ENCODE peak calls at places on chromosomes 4 and X, in five cellular contexts. One of them, this sample, is unnamed.

GRCh38 chr4:176906693-176907092 is 114.0 kb upstream of the VEGFC start:
- DNase-seq in psoas muscle: no peak
- DNase-seq in CD8-positive, alpha-beta memory T cell: no peak
- DNase-seq in cardiac muscle cell: no peak
- DNase-seq in heart right ventricle: no peak
- DNase-seq in this sample: no peak

GRCh38 chr4:107283587-107284559 is 247.8 kb upstream of the DKK2 start:
- DNase-seq in heart right ventricle: no peak
- DNase-seq in psoas muscle: no peak
- DNase-seq in CD8-positive, alpha-beta memory T cell: no peak
- DNase-seq in cardiac muscle cell: peak
- DNase-seq in this sample: no peak

GRCh38 chr4:17164656-17165055 is 266.2 kb upstream of the LDB2 start:
- DNase-seq in heart right ventricle: no peak
- DNase-seq in CD8-positive, alpha-beta memory T cell: no peak
- DNase-seq in psoas muscle: no peak
- DNase-seq in cardiac muscle cell: peak
- DNase-seq in this sample: no peak

GRCh38 chr4:14262221-14262620 is 634.7 kb upstream of the BOD1L1 start:
- DNase-seq in heart right ventricle: no peak
- DNase-seq in psoas muscle: no peak
- DNase-seq in cardiac muscle cell: no peak
- DNase-seq in CD8-positive, alpha-beta memory T cell: no peak
- DNase-seq in this sample: no peak

GRCh38 chrX:103828529-103828928 is 3.5 kb downstream of the RAB9B start:
- DNase-seq in CD8-positive, alpha-beta memory T cell: no peak
- DNase-seq in cardiac muscle cell: peak
- DNase-seq in psoas muscle: no peak
- DNase-seq in heart right ventricle: peak
- DNase-seq in this sample: no peak

GRCh38 chr4:5780831-5781480 is 70.0 kb downstream of the EVC start:
- DNase-seq in heart right ventricle: no peak
- DNase-seq in psoas muscle: no peak
- DNase-seq in CD8-positive, alpha-beta memory T cell: no peak
- DNase-seq in cardiac muscle cell: peak
- DNase-seq in this sample: no peak

GRCh38 chrX:111634823-111635410 is 46.1 kb upstream of the ALG13 start:
- DNase-seq in heart right ventricle: no peak
- DNase-seq in CD8-positive, alpha-beta memory T cell: no peak
- DNase-seq in cardiac muscle cell: no peak
- DNase-seq in psoas muscle: no peak
- DNase-seq in this sample: no peak

GRCh38 chr4:71189471-71189870 is 149.3 kb upstream of the SLC4A4 start:
- DNase-seq in cardiac muscle cell: peak
- DNase-seq in CD8-positive, alpha-beta memory T cell: no peak
- DNase-seq in psoas muscle: no peak
- DNase-seq in heart right ventricle: no peak
- DNase-seq in this sample: no peak

GRCh38 chrX:111507931-111508330 is 3.5 kb upstream of the SERTM2 start:
- DNase-seq in CD8-positive, alpha-beta memory T cell: no peak
- DNase-seq in psoas muscle: no peak
- DNase-seq in cardiac muscle cell: no peak
- DNase-seq in heart right ventricle: no peak
- DNase-seq in this sample: no peak

GRCh38 chr4:6143603-6144181 is 56.7 kb downstream of the JAKMIP1 start:
- DNase-seq in CD8-positive, alpha-beta memory T cell: no peak
- DNase-seq in heart right ventricle: no peak
- DNase-seq in cardiac muscle cell: no peak
- DNase-seq in psoas muscle: no peak
- DNase-seq in this sample: no peak

GRCh38 chrX:23811135-23811781 is 28.3 kb downstream of the SAT1 start:
- DNase-seq in psoas muscle: no peak
- DNase-seq in CD8-positive, alpha-beta memory T cell: no peak
- DNase-seq in cardiac muscle cell: no peak
- DNase-seq in heart right ventricle: peak
- DNase-seq in this sample: no peak

GRCh38 chrX:129403974-129404669 is 119.2 kb downstream of the SMARCA1 start:
- DNase-seq in heart right ventricle: no peak
- DNase-seq in psoas muscle: no peak
- DNase-seq in cardiac muscle cell: no peak
- DNase-seq in CD8-positive, alpha-beta memory T cell: no peak
- DNase-seq in this sample: no peak

GRCh38 chr4:168769416-168769815 is 240.6 kb downstream of the CBR4 start:
- DNase-seq in CD8-positive, alpha-beta memory T cell: no peak
- DNase-seq in psoas muscle: no peak
- DNase-seq in heart right ventricle: no peak
- DNase-seq in cardiac muscle cell: peak
- DNase-seq in this sample: no peak

GRCh38 chr4:98728871-98729270 is 70.5 kb upstream of the TSPAN5 start:
- DNase-seq in heart right ventricle: no peak
- DNase-seq in CD8-positive, alpha-beta memory T cell: no peak
- DNase-seq in cardiac muscle cell: no peak
- DNase-seq in psoas muscle: no peak
- DNase-seq in this sample: no peak

GRCh38 chrX:111124418-111124817 is 28.4 kb downstream of the PAK3 start:
- DNase-seq in psoas muscle: no peak
- DNase-seq in cardiac muscle cell: no peak
- DNase-seq in CD8-positive, alpha-beta memory T cell: no peak
- DNase-seq in heart right ventricle: no peak
- DNase-seq in this sample: no peak

GRCh38 chrX:66064261-66064660 is 24.4 kb upstream of the VSIG4 start:
- DNase-seq in CD8-positive, alpha-beta memory T cell: no peak
- DNase-seq in psoas muscle: no peak
- DNase-seq in heart right ventricle: no peak
- DNase-seq in cardiac muscle cell: no peak
- DNase-seq in this sample: no peak

GRCh38 chr4:77586953-77587383 is 18.7 kb upstream of the CXCL13 start:
- DNase-seq in CD8-positive, alpha-beta memory T cell: peak
- DNase-seq in psoas muscle: no peak
- DNase-seq in heart right ventricle: no peak
- DNase-seq in cardiac muscle cell: peak
- DNase-seq in this sample: no peak

GRCh38 chrX:11893933-11894710 is 136.1 kb downstream of the MSL3 start:
- DNase-seq in CD8-positive, alpha-beta memory T cell: no peak
- DNase-seq in psoas muscle: no peak
- DNase-seq in cardiac muscle cell: no peak
- DNase-seq in heart right ventricle: no peak
- DNase-seq in this sample: no peak

GRCh38 chr4:80069837-80070788 is 2.9 kb downstream of the ANTXR2 start:
- DNase-seq in CD8-positive, alpha-beta memory T cell: no peak
- DNase-seq in heart right ventricle: no peak
- DNase-seq in cardiac muscle cell: peak
- DNase-seq in psoas muscle: no peak
- DNase-seq in this sample: no peak

GRCh38 chrX:10011991-10012390 is 44.8 kb downstream of the CLDN34 start:
- DNase-seq in cardiac muscle cell: no peak
- DNase-seq in CD8-positive, alpha-beta memory T cell: no peak
- DNase-seq in heart right ventricle: no peak
- DNase-seq in psoas muscle: no peak
- DNase-seq in this sample: peak

GRCh38 chrX:9188117-9188516 is 154.2 kb upstream of the FAM9B start:
- DNase-seq in psoas muscle: no peak
- DNase-seq in cardiac muscle cell: no peak
- DNase-seq in CD8-positive, alpha-beta memory T cell: no peak
- DNase-seq in heart right ventricle: no peak
- DNase-seq in this sample: no peak

GRCh38 chrX:118116308-118117068 is at the start of gene KLHL13:
- DNase-seq in cardiac muscle cell: peak
- DNase-seq in heart right ventricle: peak
- DNase-seq in CD8-positive, alpha-beta memory T cell: no peak
- DNase-seq in psoas muscle: peak
- DNase-seq in this sample: no peak

GRCh38 chrX:35150642-35151239 is 208.1 kb downstream of the FAM47B start:
- DNase-seq in CD8-positive, alpha-beta memory T cell: no peak
- DNase-seq in psoas muscle: no peak
- DNase-seq in heart right ventricle: no peak
- DNase-seq in cardiac muscle cell: no peak
- DNase-seq in this sample: no peak

GRCh38 chr4:119048446-119048845 is 87.2 kb upstream of the MYOZ2 start:
- DNase-seq in cardiac muscle cell: no peak
- DNase-seq in psoas muscle: no peak
- DNase-seq in CD8-positive, alpha-beta memory T cell: no peak
- DNase-seq in heart right ventricle: no peak
- DNase-seq in this sample: no peak

GRCh38 chrX:120302434-120302833 is 8.8 kb downstream of the TMEM255A start:
- DNase-seq in CD8-positive, alpha-beta memory T cell: peak
- DNase-seq in heart right ventricle: no peak
- DNase-seq in psoas muscle: no peak
- DNase-seq in cardiac muscle cell: no peak
- DNase-seq in this sample: no peak

GRCh38 chrX:130772313-130773140 is 130.5 kb downstream of the ENOX2 start:
- DNase-seq in heart right ventricle: no peak
- DNase-seq in cardiac muscle cell: peak
- DNase-seq in CD8-positive, alpha-beta memory T cell: no peak
- DNase-seq in psoas muscle: no peak
- DNase-seq in this sample: no peak

GRCh38 chr4:2333916-2334644 is 72.2 kb upstream of the MXD4 start:
- DNase-seq in CD8-positive, alpha-beta memory T cell: no peak
- DNase-seq in psoas muscle: no peak
- DNase-seq in heart right ventricle: no peak
- DNase-seq in cardiac muscle cell: no peak
- DNase-seq in this sample: no peak

GRCh38 chrX:20420058-20420457 is 153.3 kb upstream of the RPS6KA3 start:
- DNase-seq in psoas muscle: no peak
- DNase-seq in cardiac muscle cell: no peak
- DNase-seq in heart right ventricle: no peak
- DNase-seq in CD8-positive, alpha-beta memory T cell: no peak
- DNase-seq in this sample: no peak

GRCh38 chr4:53321151-53321987 is 44.5 kb downstream of the SCFD2 start:
- DNase-seq in cardiac muscle cell: peak
- DNase-seq in CD8-positive, alpha-beta memory T cell: no peak
- DNase-seq in psoas muscle: no peak
- DNase-seq in heart right ventricle: no peak
- DNase-seq in this sample: no peak

GRCh38 chr4:158253350-158253980 is 43.2 kb downstream of the TMEM144 start:
- DNase-seq in cardiac muscle cell: peak
- DNase-seq in heart right ventricle: peak
- DNase-seq in CD8-positive, alpha-beta memory T cell: no peak
- DNase-seq in psoas muscle: no peak
- DNase-seq in this sample: no peak

GRCh38 chr4:43251760-43252317 is 359.3 kb downstream of the GRXCR1 start:
- DNase-seq in CD8-positive, alpha-beta memory T cell: no peak
- DNase-seq in psoas muscle: no peak
- DNase-seq in heart right ventricle: no peak
- DNase-seq in cardiac muscle cell: no peak
- DNase-seq in this sample: no peak

GRCh38 chr4:39616651-39617050 is 22.0 kb downstream of the SMIM14 start:
- DNase-seq in psoas muscle: no peak
- DNase-seq in cardiac muscle cell: peak
- DNase-seq in CD8-positive, alpha-beta memory T cell: no peak
- DNase-seq in heart right ventricle: no peak
- DNase-seq in this sample: no peak

GRCh38 chrX:989959-990510 is 222.4 kb downstream of the CRLF2 start:
- DNase-seq in cardiac muscle cell: peak
- DNase-seq in psoas muscle: peak
- DNase-seq in heart right ventricle: peak
- DNase-seq in CD8-positive, alpha-beta memory T cell: peak
- DNase-seq in this sample: peak
- H3K4me3 ChIP-seq in cardiac muscle cell: no peak
- H3K4me3 ChIP-seq in psoas muscle: peak
- H3K4me3 ChIP-seq in heart right ventricle: peak
- H3K4me3 ChIP-seq in CD8-positive, alpha-beta memory T cell: no peak
- H3K4me3 ChIP-seq in this sample: peak

GRCh38 chr4:41215155-41215554 is 813 bp upstream of the APBB2 start:
- DNase-seq in cardiac muscle cell: no peak
- DNase-seq in psoas muscle: no peak
- DNase-seq in heart right ventricle: no peak
- DNase-seq in CD8-positive, alpha-beta memory T cell: no peak
- DNase-seq in this sample: no peak

GRCh38 chr4:41212221-41213203 is 1.8 kb downstream of the APBB2 start:
- DNase-seq in heart right ventricle: peak
- DNase-seq in cardiac muscle cell: peak
- DNase-seq in psoas muscle: no peak
- DNase-seq in CD8-positive, alpha-beta memory T cell: no peak
- DNase-seq in this sample: peak

GRCh38 chr4:41215969-41216293 is 1.6 kb upstream of the APBB2 start:
- DNase-seq in psoas muscle: no peak
- DNase-seq in cardiac muscle cell: no peak
- DNase-seq in CD8-positive, alpha-beta memory T cell: no peak
- DNase-seq in heart right ventricle: no peak
- DNase-seq in this sample: no peak

GRCh38 chr4:41214158-41215146 is at the start of gene APBB2:
- DNase-seq in heart right ventricle: peak
- DNase-seq in CD8-positive, alpha-beta memory T cell: no peak
- DNase-seq in cardiac muscle cell: peak
- DNase-seq in psoas muscle: peak
- DNase-seq in this sample: peak

DNA sequence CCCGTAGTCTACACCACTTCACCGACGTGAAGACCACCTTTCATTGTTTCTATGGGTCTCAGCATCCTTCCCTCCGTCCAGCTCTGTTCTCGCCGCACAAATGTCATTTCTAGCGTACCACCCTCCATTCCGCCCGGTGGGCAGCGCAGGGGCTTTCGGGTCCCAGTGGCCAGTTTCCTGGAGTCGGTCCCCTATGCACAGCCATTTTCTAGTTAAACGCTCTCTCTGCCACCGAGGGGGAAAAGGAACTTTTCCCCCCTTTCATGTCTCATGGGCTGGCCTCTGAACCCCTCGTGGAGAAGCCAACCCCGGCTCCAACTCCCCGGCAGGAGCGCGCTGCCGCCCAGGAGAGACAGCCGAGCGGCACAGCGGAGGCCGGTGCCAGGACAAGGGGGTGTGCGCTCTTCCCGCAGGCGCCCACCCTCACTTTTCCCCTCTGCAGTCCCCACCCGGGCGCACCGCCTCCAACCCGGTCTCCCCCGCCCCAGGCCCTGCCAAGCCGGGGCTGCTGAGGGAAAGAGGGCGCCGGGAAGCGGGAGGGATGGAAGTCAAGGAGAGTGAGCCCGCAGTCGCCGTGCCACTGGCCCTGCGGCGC is 682 bp downstream of the APBB2 start:
- DNase-seq in psoas muscle: peak
- DNase-seq in cardiac muscle cell: peak
- DNase-seq in CD8-positive, alpha-beta memory T cell: no peak
- DNase-seq in heart right ventricle: peak
- DNase-seq in this sample: no peak
- H3K4me3 ChIP-seq in psoas muscle: peak
- H3K4me3 ChIP-seq in cardiac muscle cell: peak
- H3K4me3 ChIP-seq in CD8-positive, alpha-beta memory T cell: no peak
- H3K4me3 ChIP-seq in heart right ventricle: peak
- H3K4me3 ChIP-seq in this sample: peak

GRCh38 chrX:32825009-32825408 is 386.3 kb downstream of the DMD start:
- DNase-seq in heart right ventricle: no peak
- DNase-seq in cardiac muscle cell: no peak
- DNase-seq in psoas muscle: no peak
- DNase-seq in CD8-positive, alpha-beta memory T cell: no peak
- DNase-seq in this sample: no peak
- H3K4me3 ChIP-seq in heart right ventricle: no peak
- H3K4me3 ChIP-seq in cardiac muscle cell: no peak
- H3K4me3 ChIP-seq in psoas muscle: no peak
- H3K4me3 ChIP-seq in CD8-positive, alpha-beta memory T cell: no peak
- H3K4me3 ChIP-seq in this sample: no peak

DNA sequence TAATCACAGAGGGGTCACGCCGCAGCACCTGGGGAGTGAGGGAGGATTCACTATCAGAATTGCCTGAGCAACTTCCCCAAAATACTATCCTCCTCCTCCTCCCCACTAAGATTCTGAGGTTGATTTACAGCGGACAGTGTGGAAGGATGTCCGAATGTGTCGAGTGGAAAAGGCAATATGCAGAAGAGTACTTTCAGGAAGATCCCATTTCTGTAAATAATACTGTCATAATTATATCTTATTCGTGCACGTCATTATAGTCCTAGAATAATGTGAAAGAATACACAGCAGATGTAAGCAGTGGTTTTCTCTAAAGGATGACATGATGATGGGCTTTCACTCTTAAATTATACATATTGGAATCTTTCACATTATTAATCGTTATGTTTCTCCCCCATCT is 149.8 kb upstream of the NOCT start:
- DNase-seq in psoas muscle: no peak
- DNase-seq in cardiac muscle cell: no peak
- DNase-seq in CD8-positive, alpha-beta memory T cell: no peak
- DNase-seq in heart right ventricle: no peak
- DNase-seq in this sample: no peak
- H3K4me3 ChIP-seq in psoas muscle: no peak
- H3K4me3 ChIP-seq in cardiac muscle cell: no peak
- H3K4me3 ChIP-seq in CD8-positive, alpha-beta memory T cell: no peak
- H3K4me3 ChIP-seq in heart right ventricle: no peak
- H3K4me3 ChIP-seq in this sample: no peak

This sample was measured in lung.